ENCODE peak calls at places on chromosomes 4 and X, in eight cellular contexts. G is KBM-7; L is stimulated activated CD4-positive, alpha-beta T cell treated with anti-CD3 and anti-CD28 coated beads, Interleukin-12 subunit alpha, Interleukin-12 subunit beta, amount 100 ng/mL, for 24 hours; T is naive B cell; R is T-cell; C is activated naive CD8-positive, alpha-beta T cell treated with anti-CD3 and anti-CD28 coated beads, Interleukin-2, amount 10 ng/mL, durations not matched to agents 7 days and 5 days; I is kidney tubule cell; P is psoas muscle. Q is an unnamed sample.

GRCh38 chr4:3419836-3420605 is 21.7 kb upstream of the HGFAC start:
- DNase-seq in G (no peak), L (no peak), T (no peak), R (no peak), C (no peak), I (no peak), P (peak; percentile 1), Q (peak; percentile 6)

GRCh38 chr4:139265654-139266053 is 14.4 kb downstream of the MGARP start:
- DNase-seq in G (no peak), L (no peak), T (no peak), R (no peak), C (no peak), I (no peak), P (no peak), Q (no peak)

GRCh38 chrX:39158801-39159657 is 357.8 kb downstream of the MID1IP1 start:
- DNase-seq in G (peak; percentile 49), L (no peak), T (no peak), R (no peak), C (no peak), I (peak; percentile 50), P (no peak), Q (no peak)

GRCh38 chrX:29229802-29230201 is 642.6 kb downstream of the IL1RAPL1 start:
- DNase-seq in G (no peak), L (no peak), T (no peak), R (no peak), C (no peak), I (no peak), P (no peak), Q (no peak)

GRCh38 chrX:141760761-141761160 is 62.2 kb upstream of the SPANXD start:
- DNase-seq in G (no peak), L (no peak), T (no peak), R (no peak), C (no peak), I (peak; percentile 69), P (no peak), Q (no peak)

GRCh38 chr4:146520894-146521542 is 722 bp downstream of the SLC10A7 start:
- DNase-seq in G (peak; percentile 66), L (no peak), T (peak; percentile 7), R (no peak), C (peak; percentile 27), I (peak; percentile 66), P (no peak), Q (no peak)

GRCh38 chrX:154918060-154918483 is 31.9 kb downstream of the F8A1 start:
- DNase-seq in G (peak; percentile 71), L (peak; percentile 1), T (peak; percentile 8), R (no peak), C (peak; percentile 31), I (peak; percentile 71), P (peak; percentile 19), Q (peak; percentile 79)

GRCh38 chr4:170047774-170048354 is 21.7 kb upstream of the MFAP3L start:
- DNase-seq in G (peak; percentile 63), L (no peak), T (peak; percentile 42), R (peak; percentile 13), C (no peak), I (peak; percentile 72), P (no peak), Q (no peak)

GRCh38 chr4:40865696-40866095 is 115.9 kb downstream of the NSUN7 start:
- DNase-seq in G (no peak), L (no peak), T (no peak), R (no peak), C (no peak), I (no peak), P (no peak), Q (no peak)

GRCh38 chr4:17066972-17067371 is 168.5 kb upstream of the LDB2 start:
- DNase-seq in G (no peak), L (no peak), T (no peak), R (no peak), C (no peak), I (peak; percentile 75), P (no peak), Q (no peak)

GRCh38 chrX:54447461-54447860 is 7.3 kb downstream of the TSR2 start:
- DNase-seq in G (peak; percentile 37), L (no peak), T (no peak), R (no peak), C (no peak), I (no peak), P (no peak), Q (no peak)

GRCh38 chr4:96305030-96305429 is 465.1 kb downstream of the PDHA2 start:
- DNase-seq in G (no peak), L (no peak), T (no peak), R (no peak), C (no peak), I (no peak), P (no peak), Q (no peak)

GRCh38 chr4:52824603-52825310 is 37.4 kb upstream of the RASL11B start:
- DNase-seq in G (no peak), L (no peak), T (no peak), R (no peak), C (no peak), I (peak; percentile 96), P (no peak), Q (no peak)

GRCh38 chrX:786441-786881 is 155.9 kb downstream of the SHOX start:
- DNase-seq in G (no peak), L (no peak), T (no peak), R (no peak), C (no peak), I (no peak), P (no peak), Q (no peak)

GRCh38 chrX:24676403-24677024 is 17.2 kb upstream of the POLA1 start:
- DNase-seq in G (peak; percentile 26), L (no peak), T (no peak), R (no peak), C (no peak), I (peak; percentile 18), P (no peak), Q (no peak)

GRCh38 chr4:159171287-159171686 is 68.4 kb downstream of the RAPGEF2 start:
- DNase-seq in G (no peak), L (no peak), T (no peak), R (no peak), C (no peak), I (peak; percentile 74), P (no peak), Q (no peak)

GRCh38 chrX:84453351-84454246 is 48.7 kb downstream of the HDX start:
- DNase-seq in G (no peak), L (no peak), T (no peak), R (no peak), C (no peak), I (no peak), P (no peak), Q (no peak)